ENCODE peak calls at places on chromosome 9, in nine cellular contexts. One of them, this sample, is unnamed.

GRCh38 chr9:134071149-134071548 is 3.3 kb upstream of the BRD3 start:
- DNase-seq in colonic mucosa: no peak
- DNase-seq in endothelial cell of umbilical vein: no peak
- DNase-seq in fibroblast of lung: no peak
- DNase-seq in kidney: peak
- DNase-seq in endodermal cell: peak
- DNase-seq in NT2/D1: no peak
- DNase-seq in IMR-90: no peak
- DNase-seq in GM23248: no peak
- DNase-seq in this sample: no peak

GRCh38 chr9:503881-504852 is 289.5 kb downstream of the DOCK8 start:
- DNase-seq in colonic mucosa: peak
- DNase-seq in endothelial cell of umbilical vein: peak
- DNase-seq in fibroblast of lung: peak
- DNase-seq in kidney: peak
- DNase-seq in endodermal cell: peak
- DNase-seq in NT2/D1: peak
- DNase-seq in IMR-90: peak
- DNase-seq in GM23248: peak
- DNase-seq in this sample: peak

GRCh38 chr9:10705383-10705782 is 92.6 kb upstream of the PTPRD start:
- DNase-seq in colonic mucosa: no peak
- DNase-seq in endothelial cell of umbilical vein: no peak
- DNase-seq in fibroblast of lung: no peak
- DNase-seq in kidney: no peak
- DNase-seq in endodermal cell: no peak
- DNase-seq in NT2/D1: no peak
- DNase-seq in IMR-90: no peak
- DNase-seq in GM23248: no peak
- DNase-seq in this sample: no peak

GRCh38 chr9:33288828-33289483 is 1.4 kb upstream of the NFX1 start:
- DNase-seq in colonic mucosa: no peak
- DNase-seq in endothelial cell of umbilical vein: no peak
- DNase-seq in fibroblast of lung: no peak
- DNase-seq in kidney: peak
- DNase-seq in endodermal cell: no peak
- DNase-seq in NT2/D1: no peak
- DNase-seq in IMR-90: no peak
- DNase-seq in GM23248: no peak
- DNase-seq in this sample: no peak

GRCh38 chr9:70403618-70404025 is 10.8 kb downstream of the KLF9 start:
- DNase-seq in colonic mucosa: no peak
- DNase-seq in endothelial cell of umbilical vein: peak
- DNase-seq in fibroblast of lung: no peak
- DNase-seq in kidney: no peak
- DNase-seq in endodermal cell: no peak
- DNase-seq in NT2/D1: no peak
- DNase-seq in IMR-90: peak
- DNase-seq in GM23248: peak
- DNase-seq in this sample: no peak

GRCh38 chr9:5773324-5773999 is 59.5 kb downstream of the ERMP1 start:
- DNase-seq in colonic mucosa: no peak
- DNase-seq in endothelial cell of umbilical vein: no peak
- DNase-seq in fibroblast of lung: no peak
- DNase-seq in kidney: no peak
- DNase-seq in endodermal cell: peak
- DNase-seq in NT2/D1: no peak
- DNase-seq in IMR-90: no peak
- DNase-seq in GM23248: no peak
- DNase-seq in this sample: no peak

GRCh38 chr9:112913326-112913725 is 22.6 kb upstream of the SLC46A2 start:
- DNase-seq in colonic mucosa: no peak
- DNase-seq in endothelial cell of umbilical vein: no peak
- DNase-seq in fibroblast of lung: no peak
- DNase-seq in kidney: no peak
- DNase-seq in endodermal cell: no peak
- DNase-seq in NT2/D1: no peak
- DNase-seq in IMR-90: no peak
- DNase-seq in GM23248: no peak
- DNase-seq in this sample: no peak

GRCh38 chr9:19174127-19174921 is 47.0 kb upstream of the PLIN2 start:
- DNase-seq in colonic mucosa: peak
- DNase-seq in endothelial cell of umbilical vein: peak
- DNase-seq in fibroblast of lung: peak
- DNase-seq in kidney: no peak
- DNase-seq in endodermal cell: peak
- DNase-seq in NT2/D1: peak
- DNase-seq in IMR-90: peak
- DNase-seq in GM23248: peak
- DNase-seq in this sample: peak

GRCh38 chr9:114083693-114084092 is 5.6 kb upstream of the AMBP start:
- DNase-seq in colonic mucosa: no peak
- DNase-seq in endothelial cell of umbilical vein: no peak
- DNase-seq in fibroblast of lung: no peak
- DNase-seq in kidney: no peak
- DNase-seq in endodermal cell: peak
- DNase-seq in NT2/D1: no peak
- DNase-seq in IMR-90: no peak
- DNase-seq in GM23248: no peak
- DNase-seq in this sample: no peak

GRCh38 chr9:35415769-35416427 is 74.0 kb upstream of the RUSC2 start:
- DNase-seq in colonic mucosa: no peak
- DNase-seq in endothelial cell of umbilical vein: no peak
- DNase-seq in fibroblast of lung: no peak
- DNase-seq in kidney: no peak
- DNase-seq in endodermal cell: peak
- DNase-seq in NT2/D1: no peak
- DNase-seq in IMR-90: no peak
- DNase-seq in GM23248: no peak
- DNase-seq in this sample: no peak

GRCh38 chr9:137750007-137750406 is 127.6 kb upstream of the CACNA1B start:
- DNase-seq in colonic mucosa: no peak
- DNase-seq in endothelial cell of umbilical vein: no peak
- DNase-seq in fibroblast of lung: no peak
- DNase-seq in kidney: no peak
- DNase-seq in endodermal cell: no peak
- DNase-seq in NT2/D1: no peak
- DNase-seq in IMR-90: no peak
- DNase-seq in GM23248: no peak
- DNase-seq in this sample: no peak

GRCh38 chr9:109143881-109144562 is 23.0 kb downstream of the FRRS1L start:
- DNase-seq in colonic mucosa: no peak
- DNase-seq in endothelial cell of umbilical vein: no peak
- DNase-seq in fibroblast of lung: peak
- DNase-seq in kidney: no peak
- DNase-seq in endodermal cell: no peak
- DNase-seq in NT2/D1: no peak
- DNase-seq in IMR-90: peak
- DNase-seq in GM23248: peak
- DNase-seq in this sample: no peak

GRCh38 chr9:97615439-97616072 is 17.6 kb downstream of the TSTD2 start:
- DNase-seq in colonic mucosa: peak
- DNase-seq in endothelial cell of umbilical vein: peak
- DNase-seq in fibroblast of lung: peak
- DNase-seq in kidney: no peak
- DNase-seq in endodermal cell: peak
- DNase-seq in NT2/D1: peak
- DNase-seq in IMR-90: peak
- DNase-seq in GM23248: peak
- DNase-seq in this sample: peak

GRCh38 chr9:4640027-4640426 is 22.1 kb upstream of the PLPP6 start:
- DNase-seq in colonic mucosa: no peak
- DNase-seq in endothelial cell of umbilical vein: peak
- DNase-seq in fibroblast of lung: peak
- DNase-seq in kidney: no peak
- DNase-seq in endodermal cell: peak
- DNase-seq in NT2/D1: no peak
- DNase-seq in IMR-90: no peak
- DNase-seq in GM23248: peak
- DNase-seq in this sample: peak

GRCh38 chr9:5450360-5451051 is at the start of gene CD274:
- DNase-seq in colonic mucosa: peak
- DNase-seq in endothelial cell of umbilical vein: peak
- DNase-seq in fibroblast of lung: peak
- DNase-seq in kidney: peak
- DNase-seq in endodermal cell: peak
- DNase-seq in NT2/D1: peak
- DNase-seq in IMR-90: peak
- DNase-seq in GM23248: peak
- DNase-seq in this sample: peak

GRCh38 chr9:14095272-14095671 is 218.7 kb downstream of the NFIB start:
- DNase-seq in colonic mucosa: no peak
- DNase-seq in endothelial cell of umbilical vein: no peak
- DNase-seq in fibroblast of lung: no peak
- DNase-seq in kidney: no peak
- DNase-seq in endodermal cell: no peak
- DNase-seq in NT2/D1: no peak
- DNase-seq in IMR-90: no peak
- DNase-seq in GM23248: no peak
- DNase-seq in this sample: no peak

GRCh38 chr9:123360161-123361085 is 4.4 kb downstream of the CRB2 start:
- DNase-seq in colonic mucosa: peak
- DNase-seq in endothelial cell of umbilical vein: no peak
- DNase-seq in fibroblast of lung: peak
- DNase-seq in kidney: no peak
- DNase-seq in endodermal cell: peak
- DNase-seq in NT2/D1: peak
- DNase-seq in IMR-90: no peak
- DNase-seq in GM23248: no peak
- DNase-seq in this sample: no peak

GRCh38 chr9:89364664-89365531 is 46.6 kb downstream of the SECISBP2 start:
- DNase-seq in colonic mucosa: no peak
- DNase-seq in endothelial cell of umbilical vein: no peak
- DNase-seq in fibroblast of lung: no peak
- DNase-seq in kidney: peak
- DNase-seq in endodermal cell: no peak
- DNase-seq in NT2/D1: no peak
- DNase-seq in IMR-90: no peak
- DNase-seq in GM23248: no peak
- DNase-seq in this sample: no peak

GRCh38 chr9:98491231-98491651 is 217.5 kb downstream of the GABBR2 start:
- DNase-seq in colonic mucosa: no peak
- DNase-seq in endothelial cell of umbilical vein: no peak
- DNase-seq in fibroblast of lung: no peak
- DNase-seq in kidney: no peak
- DNase-seq in endodermal cell: no peak
- DNase-seq in NT2/D1: no peak
- DNase-seq in IMR-90: no peak
- DNase-seq in GM23248: peak
- DNase-seq in this sample: peak

GRCh38 chr9:130197888-130198287 is 25.7 kb downstream of the NCS1 start:
- DNase-seq in colonic mucosa: no peak
- DNase-seq in endothelial cell of umbilical vein: no peak
- DNase-seq in fibroblast of lung: no peak
- DNase-seq in kidney: peak
- DNase-seq in endodermal cell: no peak
- DNase-seq in NT2/D1: no peak
- DNase-seq in IMR-90: no peak
- DNase-seq in GM23248: no peak
- DNase-seq in this sample: no peak

GRCh38 chr9:37262410-37262809 is 142.0 kb downstream of the ZCCHC7 start:
- DNase-seq in colonic mucosa: no peak
- DNase-seq in endothelial cell of umbilical vein: peak
- DNase-seq in fibroblast of lung: peak
- DNase-seq in kidney: no peak
- DNase-seq in endodermal cell: peak
- DNase-seq in NT2/D1: peak
- DNase-seq in IMR-90: peak
- DNase-seq in GM23248: peak
- DNase-seq in this sample: peak

GRCh38 chr9:16085167-16085718 is 532.4 kb downstream of the CCDC171 start:
- DNase-seq in colonic mucosa: no peak
- DNase-seq in endothelial cell of umbilical vein: no peak
- DNase-seq in fibroblast of lung: no peak
- DNase-seq in kidney: no peak
- DNase-seq in endodermal cell: no peak
- DNase-seq in NT2/D1: no peak
- DNase-seq in IMR-90: no peak
- DNase-seq in GM23248: peak
- DNase-seq in this sample: no peak

GRCh38 chr9:87713990-87714335 is 12.0 kb upstream of the CTSL start:
- DNase-seq in colonic mucosa: no peak
- DNase-seq in endothelial cell of umbilical vein: no peak
- DNase-seq in fibroblast of lung: no peak
- DNase-seq in kidney: no peak
- DNase-seq in endodermal cell: no peak
- DNase-seq in NT2/D1: no peak
- DNase-seq in IMR-90: no peak
- DNase-seq in GM23248: no peak
- DNase-seq in this sample: no peak
- H3K4me3 ChIP-seq in colonic mucosa: no peak
- H3K4me3 ChIP-seq in endothelial cell of umbilical vein: no peak
- H3K4me3 ChIP-seq in fibroblast of lung: peak
- H3K4me3 ChIP-seq in kidney: peak
- H3K4me3 ChIP-seq in endodermal cell: no peak
- H3K4me3 ChIP-seq in NT2/D1: no peak
- H3K4me3 ChIP-seq in IMR-90: no peak
- H3K4me3 ChIP-seq in GM23248: peak
- H3K4me3 ChIP-seq in this sample: peak

DNA sequence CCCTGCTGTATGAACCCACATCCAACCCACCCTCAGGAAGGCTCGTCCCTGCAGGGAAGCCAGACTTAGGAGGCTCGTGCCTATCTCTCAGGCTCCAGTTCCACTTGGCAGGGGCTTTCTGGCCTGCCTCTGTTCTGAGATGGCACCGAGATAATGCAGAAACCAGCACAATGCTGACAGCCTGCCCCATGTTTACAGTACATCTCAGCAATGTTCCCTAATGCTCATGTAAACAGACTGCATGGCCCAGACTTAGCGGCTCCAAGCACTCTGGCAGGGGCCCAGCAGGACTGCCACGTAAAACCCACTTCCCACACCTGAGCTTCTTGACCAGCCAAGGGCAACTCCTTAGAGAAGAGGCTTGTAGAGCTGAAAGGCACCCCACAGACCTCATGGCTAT is 499.5 kb upstream of the BRINP1 start:
- DNase-seq in colonic mucosa: no peak
- DNase-seq in endothelial cell of umbilical vein: no peak
- DNase-seq in fibroblast of lung: no peak
- DNase-seq in kidney: no peak
- DNase-seq in endodermal cell: peak
- DNase-seq in NT2/D1: no peak
- DNase-seq in IMR-90: no peak
- DNase-seq in GM23248: no peak
- DNase-seq in this sample: peak
- H3K9ac ChIP-seq in colonic mucosa: no peak
- H3K9ac ChIP-seq in endothelial cell of umbilical vein: no peak
- H3K9ac ChIP-seq in fibroblast of lung: no peak
- H3K9ac ChIP-seq in kidney: no peak
- H3K9ac ChIP-seq in endodermal cell: no peak
- H3K9ac ChIP-seq in NT2/D1: no peak
- H3K9ac ChIP-seq in IMR-90: no peak
- H3K9ac ChIP-seq in GM23248: no peak
- H3K9ac ChIP-seq in this sample: no peak

GRCh38 chr9:127852829-127853228 is 1.6 kb downstream of the ENG start:
- DNase-seq in colonic mucosa: no peak
- DNase-seq in endothelial cell of umbilical vein: no peak
- DNase-seq in fibroblast of lung: no peak
- DNase-seq in kidney: no peak
- DNase-seq in endodermal cell: no peak
- DNase-seq in NT2/D1: no peak
- DNase-seq in IMR-90: no peak
- DNase-seq in GM23248: no peak
- DNase-seq in this sample: no peak
- H3K4me3 ChIP-seq in colonic mucosa: peak
- H3K4me3 ChIP-seq in endothelial cell of umbilical vein: peak
- H3K4me3 ChIP-seq in fibroblast of lung: peak
- H3K4me3 ChIP-seq in kidney: peak
- H3K4me3 ChIP-seq in endodermal cell: no peak
- H3K4me3 ChIP-seq in NT2/D1: no peak
- H3K4me3 ChIP-seq in IMR-90: peak
- H3K4me3 ChIP-seq in GM23248: peak
- H3K4me3 ChIP-seq in this sample: peak

GRCh38 chr9:105116047-105116868 is 128.2 kb upstream of the SLC44A1 start:
- DNase-seq in colonic mucosa: no peak
- DNase-seq in endothelial cell of umbilical vein: no peak
- DNase-seq in fibroblast of lung: no peak
- DNase-seq in kidney: no peak
- DNase-seq in endodermal cell: peak
- DNase-seq in NT2/D1: no peak
- DNase-seq in IMR-90: no peak
- DNase-seq in GM23248: no peak
- DNase-seq in this sample: no peak
- H3K9ac ChIP-seq in colonic mucosa: no peak
- H3K9ac ChIP-seq in endothelial cell of umbilical vein: no peak
- H3K9ac ChIP-seq in fibroblast of lung: no peak
- H3K9ac ChIP-seq in kidney: no peak
- H3K9ac ChIP-seq in endodermal cell: no peak
- H3K9ac ChIP-seq in NT2/D1: no peak
- H3K9ac ChIP-seq in IMR-90: no peak
- H3K9ac ChIP-seq in GM23248: no peak
- H3K9ac ChIP-seq in this sample: no peak